ENCODE peak calls at places on chromosomes 11 and 22, in five cellular contexts. Q, R, N, A and U are unnamed samples.

GRCh38 chr11:7637447-7638157 is 35.7 kb downstream of the CYB5R2 start:
- DNase-seq in Q (no peak), R (no peak), N (peak), A (no peak), U (no peak)

GRCh38 chr22:20953668-20954500 is 13.2 kb upstream of the AIFM3 start:
- DNase-seq in Q (no peak), R (no peak), N (no peak), A (peak), U (no peak)

GRCh38 chr11:32115406-32115805 is 24.5 kb downstream of the RCN1 start:
- DNase-seq in Q (no peak), R (no peak), N (no peak), A (no peak), U (no peak)

GRCh38 chr11:837990-838307 is 4.4 kb downstream of the POLR2L start:
- DNase-seq in Q (no peak), R (no peak), N (no peak), A (no peak), U (no peak)

GRCh38 chr11:126138636-126139540 is 72.6 kb downstream of the RPUSD4 start:
- DNase-seq in Q (no peak), R (no peak), N (no peak), A (no peak), U (no peak)

GRCh38 chr11:123475478-123475877 is 45.4 kb downstream of the GRAMD1B start:
- DNase-seq in Q (no peak), R (no peak), N (no peak), A (peak), U (no peak)

GRCh38 chr11:32006799-32007388 is 84.0 kb upstream of the RCN1 start:
- DNase-seq in Q (peak), R (peak), N (no peak), A (peak), U (peak)

GRCh38 chr22:19121631-19122142 is 525 bp downstream of the DGCR2 start:
- DNase-seq in Q (peak), R (peak), N (peak), A (peak), U (peak)

GRCh38 chr11:31649129-31649528 is 139.6 kb downstream of the ELP4 start:
- DNase-seq in Q (no peak), R (no peak), N (no peak), A (no peak), U (no peak)